ENCODE peak calls at places on chromosomes 4 and X, in four cellular contexts. One of them, this sample, is unnamed. For H3K27me3, the result is how much of the 10 kb centered on the place peaks cover.

GRCh38 chr4:153127773-153128494 is 76.3 kb upstream of the TRIM2 start:
- DNase-seq in H9: peak
- DNase-seq in mesenchymal stem cell: peak
- DNase-seq in IMR-90: peak
- DNase-seq in this sample: peak

GRCh38 chr4:30920043-30920442 is 199.9 kb downstream of the PCDH7 start:
- DNase-seq in H9: peak
- DNase-seq in mesenchymal stem cell: peak
- DNase-seq in IMR-90: no peak
- DNase-seq in this sample: peak

GRCh38 chr4:154741877-154742851 is 1.6 kb upstream of the LRAT start:
- DNase-seq in H9: peak
- DNase-seq in mesenchymal stem cell: no peak
- DNase-seq in IMR-90: no peak
- DNase-seq in this sample: peak

GRCh38 chrX:153761863-153762262 is 2.2 kb upstream of the PLXNB3 start:
- DNase-seq in H9: no peak
- DNase-seq in mesenchymal stem cell: no peak
- DNase-seq in IMR-90: no peak
- DNase-seq in this sample: peak

GRCh38 chrX:111007238-111007637 is 88.8 kb upstream of the PAK3 start:
- DNase-seq in H9: no peak
- DNase-seq in mesenchymal stem cell: no peak
- DNase-seq in IMR-90: no peak
- DNase-seq in this sample: no peak

GRCh38 chr4:173057906-173058305 is 110.7 kb upstream of the GALNT7 start:
- DNase-seq in H9: no peak
- DNase-seq in mesenchymal stem cell: peak
- DNase-seq in IMR-90: peak
- DNase-seq in this sample: peak

GRCh38 chrX:102154218-102154860 is 1.4 kb downstream of the BEX5 start:
- DNase-seq in H9: peak
- DNase-seq in mesenchymal stem cell: no peak
- DNase-seq in IMR-90: no peak
- DNase-seq in this sample: peak

GRCh38 chr4:74096265-74096980 is 2.6 kb downstream of the CXCL2 start:
- DNase-seq in H9: no peak
- DNase-seq in mesenchymal stem cell: peak
- DNase-seq in IMR-90: no peak
- DNase-seq in this sample: no peak

GRCh38 chr4:98685225-98686045 is 27.0 kb upstream of the TSPAN5 start:
- DNase-seq in H9: no peak
- DNase-seq in mesenchymal stem cell: no peak
- DNase-seq in IMR-90: no peak
- DNase-seq in this sample: no peak

GRCh38 chrX:6667048-6667768 is 132.3 kb upstream of the VCX3A start:
- DNase-seq in H9: no peak
- DNase-seq in mesenchymal stem cell: no peak
- DNase-seq in IMR-90: no peak
- DNase-seq in this sample: no peak

GRCh38 chr4:187380181-187380581 is 615.4 kb upstream of the ZFP42 start:
- DNase-seq in H9: peak
- DNase-seq in mesenchymal stem cell: no peak
- DNase-seq in IMR-90: peak
- DNase-seq in this sample: peak

GRCh38 chrX:123920065-123920785 is 41.3 kb upstream of the STAG2 start:
- DNase-seq in H9: no peak
- DNase-seq in mesenchymal stem cell: peak
- DNase-seq in IMR-90: peak
- DNase-seq in this sample: no peak

GRCh38 chr4:138494931-138495330 is 252.8 kb upstream of the SLC7A11 start:
- DNase-seq in H9: peak
- DNase-seq in mesenchymal stem cell: peak
- DNase-seq in IMR-90: peak
- DNase-seq in this sample: peak

GRCh38 chrX:122500556-122500955 is 683.5 kb upstream of the GRIA3 start:
- DNase-seq in H9: no peak
- DNase-seq in mesenchymal stem cell: no peak
- DNase-seq in IMR-90: no peak
- DNase-seq in this sample: no peak

GRCh38 chrX:40083120-40083978 is 14.4 kb downstream of the BCOR start:
- DNase-seq in H9: peak
- DNase-seq in mesenchymal stem cell: no peak
- DNase-seq in IMR-90: no peak
- DNase-seq in this sample: no peak

GRCh38 chr4:30473225-30473624 is 246.9 kb upstream of the PCDH7 start:
- DNase-seq in H9: no peak
- DNase-seq in mesenchymal stem cell: no peak
- DNase-seq in IMR-90: no peak
- DNase-seq in this sample: no peak

GRCh38 chr4:37892641-37893040 is 1.8 kb downstream of the TBC1D1 start:
- DNase-seq in H9: no peak
- DNase-seq in mesenchymal stem cell: no peak
- DNase-seq in IMR-90: no peak
- DNase-seq in this sample: no peak

GRCh38 chr4:177512646-177513045 is 70.4 kb upstream of the AGA start:
- DNase-seq in H9: no peak
- DNase-seq in mesenchymal stem cell: no peak
- DNase-seq in IMR-90: no peak
- DNase-seq in this sample: no peak

GRCh38 chr4:175954685-175955084 is 111.0 kb upstream of the WDR17 start:
- DNase-seq in H9: no peak
- DNase-seq in mesenchymal stem cell: no peak
- DNase-seq in IMR-90: no peak
- DNase-seq in this sample: no peak

GRCh38 chr4:78642934-78643333 is 91.4 kb downstream of the ANXA3 start:
- DNase-seq in H9: no peak
- DNase-seq in mesenchymal stem cell: no peak
- DNase-seq in IMR-90: no peak
- DNase-seq in this sample: no peak

GRCh38 chrX:17376381-17377046 is 1.5 kb downstream of the NHS start:
- DNase-seq in H9: no peak
- DNase-seq in mesenchymal stem cell: no peak
- DNase-seq in IMR-90: no peak
- DNase-seq in this sample: peak

GRCh38 chr4:99665981-99666380 is 8.4 kb upstream of the C4orf54 start:
- DNase-seq in H9: no peak
- DNase-seq in mesenchymal stem cell: no peak
- DNase-seq in IMR-90: no peak
- DNase-seq in this sample: no peak

GRCh38 chrX:77442728-77443127 is 4.5 kb upstream of the FGF16 start:
- DNase-seq in H9: no peak
- DNase-seq in mesenchymal stem cell: peak
- DNase-seq in IMR-90: peak
- DNase-seq in this sample: no peak

GRCh38 chr4:153655928-153656327 is 28.2 kb upstream of the TLR2 start:
- DNase-seq in H9: no peak
- DNase-seq in mesenchymal stem cell: no peak
- DNase-seq in IMR-90: no peak
- DNase-seq in this sample: no peak

GRCh38 chr4:174764105-174764729 is 64.8 kb downstream of the GLRA3 start:
- DNase-seq in H9: no peak
- DNase-seq in mesenchymal stem cell: peak
- DNase-seq in IMR-90: peak
- DNase-seq in this sample: peak

GRCh38 chrX:136121788-136122187 is 25.5 kb upstream of the FHL1 start:
- DNase-seq in H9: no peak
- DNase-seq in mesenchymal stem cell: no peak
- DNase-seq in IMR-90: no peak
- DNase-seq in this sample: no peak

GRCh38 chrX:122866527-122866926 is 317.6 kb upstream of the GRIA3 start:
- DNase-seq in H9: no peak
- DNase-seq in mesenchymal stem cell: peak
- DNase-seq in IMR-90: peak
- DNase-seq in this sample: no peak

GRCh38 chr4:38385286-38386010 is 278.6 kb upstream of the KLF3 start:
- DNase-seq in H9: no peak
- DNase-seq in mesenchymal stem cell: no peak
- DNase-seq in IMR-90: no peak
- DNase-seq in this sample: peak

GRCh38 chr4:34181311-34181808 is 2063.0 kb downstream of the ARAP2 start:
- DNase-seq in H9: no peak
- DNase-seq in mesenchymal stem cell: peak
- DNase-seq in IMR-90: peak
- DNase-seq in this sample: no peak

GRCh38 chr4:88320174-88320779 is 35.9 kb upstream of the PPM1K start:
- DNase-seq in H9: no peak
- DNase-seq in mesenchymal stem cell: no peak
- DNase-seq in IMR-90: no peak
- DNase-seq in this sample: peak

GRCh38 chrX:55907968-55908607 is 190.5 kb downstream of the RRAGB start:
- DNase-seq in H9: peak
- DNase-seq in mesenchymal stem cell: peak
- DNase-seq in IMR-90: no peak
- DNase-seq in this sample: peak

GRCh38 chr4:2361366-2362285 is 56.8 kb downstream of the ZFYVE28 start:
- DNase-seq in H9: no peak
- DNase-seq in mesenchymal stem cell: no peak
- DNase-seq in IMR-90: no peak
- DNase-seq in this sample: no peak

GRCh38 chr4:97917115-97917514 is 226.2 kb downstream of the STPG2 start:
- DNase-seq in H9: no peak
- DNase-seq in mesenchymal stem cell: no peak
- DNase-seq in IMR-90: no peak
- DNase-seq in this sample: no peak

GRCh38 chrX:1564750-1565683 is 26.4 kb upstream of the AKAP17A start:
- DNase-seq in H9: no peak
- DNase-seq in mesenchymal stem cell: no peak
- DNase-seq in IMR-90: no peak
- DNase-seq in this sample: no peak

GRCh38 chr4:113744667-113745241 is 16.8 kb downstream of the CAMK2D start:
- DNase-seq in H9: no peak
- DNase-seq in mesenchymal stem cell: no peak
- DNase-seq in IMR-90: no peak
- DNase-seq in this sample: peak
- H3K9ac ChIP-seq in H9: no peak
- H3K9ac ChIP-seq in mesenchymal stem cell: no peak
- H3K9ac ChIP-seq in IMR-90: no peak
- H3K9ac ChIP-seq in this sample: no peak

DNA sequence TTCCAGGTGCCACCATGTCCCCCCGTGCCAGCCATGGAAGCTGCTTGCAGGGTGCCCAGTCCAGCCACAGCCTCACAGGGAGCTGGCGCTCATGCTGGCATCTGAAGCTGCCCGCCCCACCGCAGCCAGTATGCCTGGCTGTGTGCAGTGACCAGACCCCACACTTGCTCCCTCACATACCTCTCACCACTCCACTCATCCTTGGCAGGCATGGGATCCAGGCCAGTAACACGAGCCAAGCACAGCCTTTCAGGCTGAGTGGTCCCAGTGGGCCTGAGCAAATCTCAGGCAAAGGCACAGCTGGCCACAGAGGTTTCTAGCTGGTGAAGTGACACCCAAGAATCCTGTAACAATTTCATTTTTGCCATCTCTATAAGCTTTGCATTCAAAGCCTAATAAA is 48.4 kb upstream of the SEC24B start:
- DNase-seq in H9: no peak
- DNase-seq in mesenchymal stem cell: no peak
- DNase-seq in IMR-90: no peak
- DNase-seq in this sample: no peak
- H2BK15ac ChIP-seq in H9: no peak
- H2BK15ac ChIP-seq in mesenchymal stem cell: no peak
- H2BK15ac ChIP-seq in IMR-90: no peak
- H2BK15ac ChIP-seq in this sample: no peak

GRCh38 chr4:76897522-76898384 is at the start of gene SOWAHB:
- DNase-seq in H9: peak
- DNase-seq in mesenchymal stem cell: no peak
- DNase-seq in IMR-90: no peak
- DNase-seq in this sample: peak

GRCh38 chr4:76895619-76896018 is 2.3 kb downstream of the SOWAHB start:
- DNase-seq in H9: peak
- DNase-seq in mesenchymal stem cell: no peak
- DNase-seq in IMR-90: no peak
- DNase-seq in this sample: no peak

GRCh38 chr4:76896048-76896447 is 1.9 kb downstream of the SOWAHB start:
- DNase-seq in H9: no peak
- DNase-seq in mesenchymal stem cell: no peak
- DNase-seq in IMR-90: no peak
- DNase-seq in this sample: no peak

GRCh38 chr4:76898385-76898692 is 395 bp upstream of the SOWAHB start:
- DNase-seq in H9: no peak
- DNase-seq in mesenchymal stem cell: no peak
- DNase-seq in IMR-90: no peak
- DNase-seq in this sample: no peak

DNA sequence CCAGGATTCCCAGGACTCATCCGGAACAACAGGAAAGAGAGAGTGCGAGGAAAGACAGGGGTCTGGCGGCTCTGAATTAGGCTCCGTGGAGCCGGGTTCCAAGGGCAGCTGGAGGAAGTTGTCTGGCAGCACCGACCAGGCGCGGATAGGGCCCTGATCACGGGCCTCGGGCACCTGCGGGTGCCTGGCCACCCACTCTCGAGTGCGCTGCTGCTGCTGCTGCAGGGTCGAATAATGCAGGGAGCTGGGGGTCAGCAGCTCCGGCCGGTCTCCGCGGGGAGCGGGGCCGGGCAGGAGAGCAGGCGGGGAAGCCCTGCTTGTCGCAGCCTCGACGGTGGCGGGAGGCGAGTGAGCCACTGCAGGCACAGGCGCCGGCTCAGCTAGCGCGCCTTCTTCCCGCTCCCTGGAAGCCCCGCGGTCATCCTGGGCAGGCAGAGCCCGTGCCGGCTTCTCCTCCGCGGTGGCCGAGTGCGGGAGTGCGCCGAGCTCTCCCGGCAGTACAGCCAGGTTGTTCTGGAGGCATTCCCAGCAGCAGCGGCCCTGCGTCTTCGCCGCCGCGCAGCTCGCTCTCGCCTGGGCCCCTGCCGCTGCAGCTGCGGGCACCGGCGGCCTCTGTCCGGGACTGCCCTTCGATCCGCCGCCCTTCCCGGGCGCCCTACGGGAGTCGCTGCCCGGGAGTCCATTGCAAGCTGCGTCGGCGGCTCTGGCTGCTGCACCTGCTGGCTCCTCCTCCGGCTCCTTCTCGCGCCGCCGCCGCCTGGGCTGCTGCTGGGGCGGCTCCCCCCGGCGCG is 1.0 kb downstream of the SOWAHB start:
- DNase-seq in H9: peak
- DNase-seq in mesenchymal stem cell: peak
- DNase-seq in IMR-90: peak
- DNase-seq in this sample: peak
- H3K27me3 ChIP-seq in H9: under half
- H3K27me3 ChIP-seq in mesenchymal stem cell: half or more
- H3K27me3 ChIP-seq in IMR-90: under half
- H3K27me3 ChIP-seq in this sample: under half

DNA sequence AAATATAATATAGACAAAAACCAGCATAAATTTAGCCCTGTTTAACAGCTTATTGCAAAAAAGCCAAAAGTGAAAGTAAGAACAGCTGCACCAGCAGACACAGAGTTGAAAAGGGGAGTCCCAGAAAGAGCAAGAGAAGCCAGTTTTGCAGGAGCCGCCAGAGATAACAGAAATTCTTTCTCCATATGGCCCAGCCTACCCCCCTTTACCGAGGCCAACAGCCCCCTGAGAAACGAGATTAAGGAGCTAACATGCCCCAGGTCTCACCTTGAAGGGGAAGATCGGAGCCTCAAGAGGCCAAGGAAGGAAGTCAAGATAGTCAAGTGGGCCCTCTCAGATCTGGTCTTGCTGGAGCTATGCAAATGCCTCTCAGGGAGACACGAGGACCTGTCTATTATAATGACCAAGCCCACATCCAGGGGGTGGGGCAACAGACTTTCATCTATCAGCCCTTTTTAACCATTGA is 4.8 kb downstream of the ACOX3 start:
- DNase-seq in H9: no peak
- DNase-seq in mesenchymal stem cell: peak
- DNase-seq in IMR-90: peak
- DNase-seq in this sample: peak
- H3K9ac ChIP-seq in H9: no peak
- H3K9ac ChIP-seq in mesenchymal stem cell: peak
- H3K9ac ChIP-seq in IMR-90: peak
- H3K9ac ChIP-seq in this sample: peak